ENCODE peak calls at places on chromosome X, in nine cellular contexts. One of them, this sample, is unnamed.

GRCh38 chrX:129654652-129655546 is at the start of gene APLN:
- DNase-seq in gastrocnemius medialis: no peak
- DNase-seq in NB4: peak
- DNase-seq in IMR-90: peak
- DNase-seq in spleen: no peak
- DNase-seq in upper lobe of left lung: peak
- DNase-seq in GM12878: no peak
- DNase-seq in stomach: peak
- DNase-seq in heart left ventricle: peak
- DNase-seq in this sample: no peak

GRCh38 chrX:10447577-10448214 is 172.7 kb downstream of the MID1 start:
- DNase-seq in gastrocnemius medialis: no peak
- DNase-seq in NB4: no peak
- DNase-seq in IMR-90: peak
- DNase-seq in spleen: no peak
- DNase-seq in upper lobe of left lung: no peak
- DNase-seq in GM12878: no peak
- DNase-seq in stomach: no peak
- DNase-seq in heart left ventricle: no peak
- DNase-seq in this sample: no peak

GRCh38 chrX:15087747-15088146 is 182.1 kb downstream of the ASB9 start:
- DNase-seq in gastrocnemius medialis: no peak
- DNase-seq in NB4: no peak
- DNase-seq in IMR-90: no peak
- DNase-seq in spleen: no peak
- DNase-seq in upper lobe of left lung: no peak
- DNase-seq in GM12878: no peak
- DNase-seq in stomach: peak
- DNase-seq in heart left ventricle: no peak
- DNase-seq in this sample: no peak

GRCh38 chrX:152927858-152928760 is 30.2 kb downstream of the ZNF185 start:
- DNase-seq in gastrocnemius medialis: no peak
- DNase-seq in NB4: no peak
- DNase-seq in IMR-90: no peak
- DNase-seq in spleen: peak
- DNase-seq in upper lobe of left lung: no peak
- DNase-seq in GM12878: no peak
- DNase-seq in stomach: no peak
- DNase-seq in heart left ventricle: no peak
- DNase-seq in this sample: no peak

GRCh38 chrX:118637997-118638396 is 89.4 kb upstream of the IL13RA1 start:
- DNase-seq in gastrocnemius medialis: no peak
- DNase-seq in NB4: no peak
- DNase-seq in IMR-90: peak
- DNase-seq in spleen: no peak
- DNase-seq in upper lobe of left lung: no peak
- DNase-seq in GM12878: no peak
- DNase-seq in stomach: no peak
- DNase-seq in heart left ventricle: no peak
- DNase-seq in this sample: no peak

GRCh38 chrX:19673334-19674040 is 158.2 kb upstream of the MAP3K15 start:
- DNase-seq in gastrocnemius medialis: peak
- DNase-seq in NB4: peak
- DNase-seq in IMR-90: peak
- DNase-seq in spleen: no peak
- DNase-seq in upper lobe of left lung: no peak
- DNase-seq in GM12878: no peak
- DNase-seq in stomach: peak
- DNase-seq in heart left ventricle: peak
- DNase-seq in this sample: peak

GRCh38 chrX:49912086-49912485 is 10.3 kb upstream of the CLCN5 start:
- DNase-seq in gastrocnemius medialis: no peak
- DNase-seq in NB4: no peak
- DNase-seq in IMR-90: no peak
- DNase-seq in spleen: no peak
- DNase-seq in upper lobe of left lung: no peak
- DNase-seq in GM12878: no peak
- DNase-seq in stomach: no peak
- DNase-seq in heart left ventricle: no peak
- DNase-seq in this sample: no peak

GRCh38 chrX:1450381-1451161 is 2.1 kb downstream of the ASMTL start:
- DNase-seq in gastrocnemius medialis: no peak
- DNase-seq in NB4: no peak
- DNase-seq in IMR-90: no peak
- DNase-seq in spleen: peak
- DNase-seq in upper lobe of left lung: no peak
- DNase-seq in GM12878: no peak
- DNase-seq in stomach: no peak
- DNase-seq in heart left ventricle: no peak
- DNase-seq in this sample: no peak

GRCh38 chrX:16487620-16488380 is 162.2 kb upstream of the S100G start:
- DNase-seq in gastrocnemius medialis: no peak
- DNase-seq in NB4: no peak
- DNase-seq in IMR-90: peak
- DNase-seq in spleen: no peak
- DNase-seq in upper lobe of left lung: no peak
- DNase-seq in GM12878: no peak
- DNase-seq in stomach: no peak
- DNase-seq in heart left ventricle: no peak
- DNase-seq in this sample: no peak

GRCh38 chrX:134377537-134377936 is 82.4 kb upstream of the HPRT1 start:
- DNase-seq in gastrocnemius medialis: no peak
- DNase-seq in NB4: peak
- DNase-seq in IMR-90: peak
- DNase-seq in spleen: no peak
- DNase-seq in upper lobe of left lung: no peak
- DNase-seq in GM12878: no peak
- DNase-seq in stomach: no peak
- DNase-seq in heart left ventricle: no peak
- DNase-seq in this sample: no peak

GRCh38 chrX:40748977-40749376 is 13.6 kb upstream of the MED14 start:
- DNase-seq in gastrocnemius medialis: no peak
- DNase-seq in NB4: no peak
- DNase-seq in IMR-90: no peak
- DNase-seq in spleen: no peak
- DNase-seq in upper lobe of left lung: no peak
- DNase-seq in GM12878: no peak
- DNase-seq in stomach: no peak
- DNase-seq in heart left ventricle: no peak
- DNase-seq in this sample: no peak

GRCh38 chrX:40746536-40746935 is 11.2 kb upstream of the MED14 start:
- DNase-seq in gastrocnemius medialis: no peak
- DNase-seq in NB4: no peak
- DNase-seq in IMR-90: no peak
- DNase-seq in spleen: no peak
- DNase-seq in upper lobe of left lung: no peak
- DNase-seq in GM12878: no peak
- DNase-seq in stomach: no peak
- DNase-seq in heart left ventricle: no peak
- DNase-seq in this sample: no peak

GRCh38 chrX:40755291-40756249 is 20.2 kb upstream of the MED14 start:
- DNase-seq in gastrocnemius medialis: peak
- DNase-seq in NB4: no peak
- DNase-seq in IMR-90: peak
- DNase-seq in spleen: no peak
- DNase-seq in upper lobe of left lung: no peak
- DNase-seq in GM12878: no peak
- DNase-seq in stomach: no peak
- DNase-seq in heart left ventricle: peak
- DNase-seq in this sample: no peak

DNA sequence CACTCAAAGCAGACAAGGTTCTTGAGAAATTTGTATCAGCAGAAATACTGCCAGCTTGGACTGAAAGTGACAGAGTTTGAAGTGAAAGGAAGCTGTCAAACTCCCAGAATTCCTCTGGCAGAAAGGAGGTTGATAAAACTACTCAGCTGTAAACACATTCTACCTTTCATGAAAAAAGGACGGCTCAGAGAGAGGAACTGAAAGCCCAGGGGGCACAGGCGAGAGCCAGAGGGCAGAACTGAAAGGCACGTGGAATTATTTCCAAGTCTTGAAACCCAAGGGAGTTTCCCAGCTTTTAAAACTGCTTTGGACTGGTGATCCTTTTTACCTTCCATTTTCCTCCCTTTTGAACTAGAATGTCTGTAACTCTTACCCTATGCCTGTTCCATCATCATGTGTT is 14.5 kb upstream of the MED14 start:
- DNase-seq in gastrocnemius medialis: no peak
- DNase-seq in NB4: no peak
- DNase-seq in IMR-90: no peak
- DNase-seq in spleen: no peak
- DNase-seq in upper lobe of left lung: no peak
- DNase-seq in GM12878: peak
- DNase-seq in stomach: no peak
- DNase-seq in heart left ventricle: no peak
- DNase-seq in this sample: no peak
- H3K4me3 ChIP-seq in gastrocnemius medialis: no peak
- H3K4me3 ChIP-seq in NB4: no peak
- H3K4me3 ChIP-seq in IMR-90: no peak
- H3K4me3 ChIP-seq in spleen: no peak
- H3K4me3 ChIP-seq in upper lobe of left lung: no peak
- H3K4me3 ChIP-seq in GM12878: peak
- H3K4me3 ChIP-seq in stomach: no peak
- H3K4me3 ChIP-seq in heart left ventricle: no peak
- H3K4me3 ChIP-seq in this sample: no peak

GRCh38 chrX:40106677-40107290 is 9.0 kb upstream of the BCOR start:
- DNase-seq in gastrocnemius medialis: no peak
- DNase-seq in NB4: peak
- DNase-seq in IMR-90: no peak
- DNase-seq in spleen: no peak
- DNase-seq in upper lobe of left lung: no peak
- DNase-seq in GM12878: no peak
- DNase-seq in stomach: no peak
- DNase-seq in heart left ventricle: no peak
- DNase-seq in this sample: no peak
- TF ChIP-seq POLR2A in gastrocnemius medialis: no peak
- TF ChIP-seq POLR2A in NB4: no peak
- TF ChIP-seq POLR2A in IMR-90: no peak
- TF ChIP-seq POLR2A in spleen: no peak
- TF ChIP-seq POLR2A in upper lobe of left lung: no peak
- TF ChIP-seq POLR2A in GM12878: no peak
- TF ChIP-seq POLR2A in stomach: no peak
- TF ChIP-seq POLR2A in heart left ventricle: no peak
- TF ChIP-seq POLR2A in this sample: no peak

DNA sequence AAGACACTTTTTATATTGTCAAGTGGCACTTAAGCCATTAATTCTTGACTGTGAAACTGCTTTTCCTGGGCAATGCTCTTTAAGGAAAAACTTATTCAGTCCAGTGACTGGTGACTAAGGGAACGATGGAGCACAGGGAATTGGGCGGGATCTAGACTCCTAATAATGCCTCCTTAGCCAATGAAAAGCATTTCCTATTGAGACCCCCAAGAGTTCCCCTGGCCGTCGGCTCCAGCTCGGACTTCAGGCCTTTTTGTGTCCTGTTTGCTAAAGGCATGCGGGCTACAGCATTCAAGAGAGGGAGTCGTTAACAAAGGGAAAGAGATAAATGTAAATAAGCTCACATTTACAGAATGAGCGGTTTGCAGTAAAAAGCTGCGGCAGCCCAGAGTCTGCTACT is at the start of gene LPAR4:
- DNase-seq in gastrocnemius medialis: no peak
- DNase-seq in NB4: no peak
- DNase-seq in IMR-90: no peak
- DNase-seq in spleen: no peak
- DNase-seq in upper lobe of left lung: no peak
- DNase-seq in GM12878: no peak
- DNase-seq in stomach: no peak
- DNase-seq in heart left ventricle: peak
- DNase-seq in this sample: no peak
- H3K4me3 ChIP-seq in gastrocnemius medialis: peak
- H3K4me3 ChIP-seq in NB4: no peak
- H3K4me3 ChIP-seq in IMR-90: peak
- H3K4me3 ChIP-seq in spleen: peak
- H3K4me3 ChIP-seq in upper lobe of left lung: peak
- H3K4me3 ChIP-seq in GM12878: no peak
- H3K4me3 ChIP-seq in stomach: peak
- H3K4me3 ChIP-seq in heart left ventricle: no peak
- H3K4me3 ChIP-seq in this sample: no peak

GRCh38 chrX:102708900-102709299 is 3.3 kb upstream of the GPRASP2 start:
- DNase-seq in gastrocnemius medialis: no peak
- DNase-seq in NB4: no peak
- DNase-seq in IMR-90: no peak
- DNase-seq in spleen: no peak
- DNase-seq in upper lobe of left lung: no peak
- DNase-seq in GM12878: no peak
- DNase-seq in stomach: no peak
- DNase-seq in heart left ventricle: no peak
- DNase-seq in this sample: no peak

GRCh38 chrX:102711872-102712215 is 404 bp upstream of the GPRASP2 start:
- DNase-seq in gastrocnemius medialis: no peak
- DNase-seq in NB4: no peak
- DNase-seq in IMR-90: no peak
- DNase-seq in spleen: peak
- DNase-seq in upper lobe of left lung: no peak
- DNase-seq in GM12878: no peak
- DNase-seq in stomach: no peak
- DNase-seq in heart left ventricle: no peak
- DNase-seq in this sample: peak

GRCh38 chrX:102714994-102715393 is 2.7 kb downstream of the GPRASP2 start:
- DNase-seq in gastrocnemius medialis: no peak
- DNase-seq in NB4: no peak
- DNase-seq in IMR-90: no peak
- DNase-seq in spleen: no peak
- DNase-seq in upper lobe of left lung: no peak
- DNase-seq in GM12878: no peak
- DNase-seq in stomach: no peak
- DNase-seq in heart left ventricle: no peak
- DNase-seq in this sample: no peak

GRCh38 chrX:102712967-102713677 is 874 bp downstream of the GPRASP2 start:
- DNase-seq in gastrocnemius medialis: peak
- DNase-seq in NB4: no peak
- DNase-seq in IMR-90: peak
- DNase-seq in spleen: no peak
- DNase-seq in upper lobe of left lung: no peak
- DNase-seq in GM12878: no peak
- DNase-seq in stomach: peak
- DNase-seq in heart left ventricle: peak
- DNase-seq in this sample: peak

DNA sequence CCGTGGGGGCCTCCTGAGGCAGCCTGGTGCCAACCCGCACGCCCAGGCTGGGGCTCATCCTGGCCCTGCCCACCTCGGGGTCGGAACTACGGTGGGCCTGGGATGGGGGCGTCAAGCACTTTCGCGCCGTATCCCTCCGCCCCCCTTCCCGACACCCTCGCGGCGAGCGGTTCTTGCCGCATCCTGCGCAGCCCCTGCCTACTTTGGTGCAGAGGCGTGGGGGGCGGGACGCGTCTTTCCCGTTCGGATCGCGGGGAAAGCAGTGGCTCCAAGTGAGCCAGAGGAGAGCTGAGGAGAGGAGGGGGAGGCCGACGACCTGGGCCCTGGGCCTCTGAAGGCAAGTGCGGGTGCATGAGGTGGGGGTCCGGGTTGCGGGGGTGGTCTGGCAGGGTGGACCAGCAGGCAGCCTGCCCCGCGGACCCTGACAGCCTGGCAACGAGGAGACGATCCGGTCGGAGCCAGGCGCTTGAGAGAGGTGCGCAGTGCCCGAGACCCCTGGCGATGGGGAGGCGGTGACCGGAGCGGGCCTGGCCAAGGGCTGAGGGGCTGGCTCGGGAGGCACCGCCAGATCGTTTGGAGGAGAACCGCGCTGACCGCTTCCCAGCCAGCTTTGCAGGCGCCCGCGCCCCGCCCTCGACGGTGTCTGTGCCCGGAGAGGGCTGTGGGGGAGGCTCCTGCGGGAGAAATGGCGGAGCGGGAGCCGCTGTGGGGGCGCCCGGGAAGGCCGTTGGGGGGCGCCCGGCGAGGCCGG is at the start of gene GPRASP2:
- DNase-seq in gastrocnemius medialis: no peak
- DNase-seq in NB4: no peak
- DNase-seq in IMR-90: no peak
- DNase-seq in spleen: peak
- DNase-seq in upper lobe of left lung: peak
- DNase-seq in GM12878: no peak
- DNase-seq in stomach: peak
- DNase-seq in heart left ventricle: peak
- DNase-seq in this sample: peak
- TF ChIP-seq POLR2A in gastrocnemius medialis: no peak
- TF ChIP-seq POLR2A in NB4: no peak
- TF ChIP-seq POLR2A in IMR-90: no peak
- TF ChIP-seq POLR2A in spleen: no peak
- TF ChIP-seq POLR2A in upper lobe of left lung: no peak
- TF ChIP-seq POLR2A in GM12878: no peak
- TF ChIP-seq POLR2A in stomach: no peak
- TF ChIP-seq POLR2A in heart left ventricle: no peak
- TF ChIP-seq POLR2A in this sample: no peak